ENCODE peak calls at places on chromosome 18, in six cellular contexts. D, V, H, O, B and M are unnamed samples.

GRCh38 chr18:45554070-45554767 is 61.1 kb upstream of the SLC14A2 start:
- DNase-seq in D (no peak), V (no peak), H (no peak), O (no peak), B (no peak), M (no peak)

GRCh38 chr18:49028091-49028490 is 77.3 kb upstream of the SMAD7 start:
- DNase-seq in D (no peak), V (no peak), H (no peak), O (no peak), B (no peak), M (no peak)

GRCh38 chr18:57004366-57005121 is 142.3 kb upstream of the BOD1L2 start:
- DNase-seq in D (no peak), V (peak; percentile 20), H (peak; percentile 23), O (peak; percentile 60), B (peak; percentile 88), M (peak; percentile 72)

GRCh38 chr18:59484796-59485328 is 125.8 kb upstream of the LMAN1 start:
- DNase-seq in D (no peak), V (no peak), H (no peak), O (no peak), B (no peak), M (no peak)

GRCh38 chr18:72261562-72261961 is 282.6 kb downstream of the CBLN2 start:
- DNase-seq in D (no peak), V (peak; percentile 1), H (no peak), O (no peak), B (no peak), M (no peak)

GRCh38 chr18:22488554-22488953 is 70.8 kb upstream of the CTAGE1 start:
- DNase-seq in D (no peak), V (no peak), H (no peak), O (no peak), B (no peak), M (no peak)

GRCh38 chr18:30971338-30971956 is 71.1 kb downstream of the DSC3 start:
- DNase-seq in D (no peak), V (peak; percentile 16), H (no peak), O (peak; percentile 21), B (peak; percentile 50), M (peak; percentile 47)

GRCh38 chr18:48541026-48541746 is 2.4 kb downstream of the CTIF start:
- DNase-seq in D (peak; percentile 3), V (peak; percentile 57), H (peak; percentile 20), O (peak; percentile 79), B (peak; percentile 81), M (peak; percentile 54)

GRCh38 chr18:78768655-78769501 is 210.7 kb upstream of the SALL3 start:
- DNase-seq in D (no peak), V (no peak), H (no peak), O (no peak), B (no peak), M (no peak)

GRCh38 chr18:58501033-58501432 is 127.9 kb downstream of the ALPK2 start:
- DNase-seq in D (no peak), V (no peak), H (no peak), O (no peak), B (no peak), M (peak; percentile 63)

GRCh38 chr18:63271881-63272299 is 47.7 kb downstream of the BCL2 start:
- DNase-seq in D (no peak), V (no peak), H (no peak), O (no peak), B (no peak), M (no peak)

GRCh38 chr18:48934708-48935432 is 15.9 kb downstream of the SMAD7 start:
- DNase-seq in D (no peak), V (no peak), H (no peak), O (no peak), B (peak; percentile 57), M (peak; percentile 83)

GRCh38 chr18:5824370-5824984 is 70.8 kb downstream of the TMEM200C start:
- DNase-seq in D (no peak), V (no peak), H (no peak), O (no peak), B (no peak), M (no peak)

GRCh38 chr18:73153271-73153670 is 285.5 kb upstream of the NETO1 start:
- DNase-seq in D (no peak), V (no peak), H (peak; percentile 18), O (no peak), B (no peak), M (no peak)

GRCh38 chr18:79584491-79585394 is 94.9 kb upstream of the CTDP1 start:
- DNase-seq in D (no peak), V (no peak), H (no peak), O (no peak), B (no peak), M (no peak)

GRCh38 chr18:21453512-21453862 is 147.0 kb downstream of the ESCO1 start:
- DNase-seq in D (no peak), V (no peak), H (no peak), O (no peak), B (peak; percentile 84), M (no peak)

GRCh38 chr18:6917082-6917481 is 187.6 kb downstream of the ARHGAP28 start:
- DNase-seq in D (no peak), V (no peak), H (no peak), O (no peak), B (peak; percentile 95), M (no peak)

GRCh38 chr18:1914489-1914888 is 656.8 kb downstream of the METTL4 start:
- DNase-seq in D (no peak), V (peak; percentile 38), H (peak; percentile 26), O (no peak), B (peak; percentile 60), M (peak; percentile 17)

GRCh38 chr18:28059861-28060260 is 117.1 kb downstream of the CDH2 start:
- DNase-seq in D (no peak), V (no peak), H (no peak), O (no peak), B (no peak), M (no peak)

GRCh38 chr18:45291616-45292612 is 323.4 kb upstream of the SLC14A2 start:
- DNase-seq in D (no peak), V (no peak), H (no peak), O (peak; percentile 93), B (peak; percentile 72), M (no peak)

GRCh38 chr18:79507546-79508480 is 112.1 kb downstream of the NFATC1 start:
- DNase-seq in D (no peak), V (no peak), H (peak; percentile 26), O (peak; percentile 20), B (peak; percentile 68), M (no peak)

GRCh38 chr18:48724455-48724854 is 185.6 kb downstream of the CTIF start:
- DNase-seq in D (no peak), V (no peak), H (no peak), O (no peak), B (no peak), M (no peak)

GRCh38 chr18:43049021-43049420 is 66.5 kb downstream of the RIT2 start:
- DNase-seq in D (no peak), V (no peak), H (no peak), O (no peak), B (no peak), M (no peak)

GRCh38 chr18:2223859-2224258 is 347.4 kb downstream of the METTL4 start:
- DNase-seq in D (no peak), V (peak; percentile 16), H (peak; percentile 13), O (peak; percentile 49), B (peak; percentile 49), M (peak; percentile 7)

GRCh38 chr18:37575646-37576045 is 10.0 kb upstream of the CELF4 start:
- DNase-seq in D (no peak), V (no peak), H (no peak), O (no peak), B (no peak), M (no peak)

GRCh38 chr18:51867767-51868166 is 472.2 kb upstream of the DCC start:
- DNase-seq in D (no peak), V (no peak), H (no peak), O (peak; percentile 1), B (no peak), M (peak; percentile 21)

GRCh38 chr18:63210531-63210930 is 109.0 kb downstream of the BCL2 start:
- DNase-seq in D (no peak), V (no peak), H (no peak), O (no peak), B (no peak), M (no peak)